ENCODE peak calls at places on chromosome 6, in six cellular contexts. One of them, this sample, is unnamed.
A peak's percentile ranks its signal among the peaks of the same experiment; 100 is the strongest.

GRCh38 chr6:50804283-50804682 is 14.4 kb upstream of the TFAP2B start:
- DNase-seq in AG04450: no peak
- DNase-seq in sigmoid colon: no peak
- DNase-seq in MCF 10A: no peak
- DNase-seq in upper lobe of right lung: no peak
- DNase-seq in thyroid gland: no peak
- DNase-seq in this sample: no peak

GRCh38 chr6:71908162-71908765 is 21.9 kb downstream of the RIMS1 start:
- DNase-seq in AG04450: no peak
- DNase-seq in upper lobe of right lung: no peak
- DNase-seq in sigmoid colon: no peak
- DNase-seq in MCF 10A: no peak
- DNase-seq in thyroid gland: no peak
- DNase-seq in this sample: no peak

GRCh38 chr6:122833229-122833556 is 44.1 kb downstream of the SMPDL3A start:
- DNase-seq in AG04450: no peak
- DNase-seq in upper lobe of right lung: no peak
- DNase-seq in MCF 10A: no peak
- DNase-seq in sigmoid colon: no peak
- DNase-seq in thyroid gland: no peak
- DNase-seq in this sample: no peak

GRCh38 chr6:111573892-111574800 is 31.5 kb downstream of the TRAF3IP2 start:
- DNase-seq in MCF 10A: peak; percentile 61
- DNase-seq in sigmoid colon: peak; percentile 75
- DNase-seq in upper lobe of right lung: no peak
- DNase-seq in thyroid gland: no peak
- DNase-seq in AG04450: peak; percentile 82
- DNase-seq in this sample: no peak

GRCh38 chr6:108588586-108588985 is 27.9 kb downstream of the FOXO3 start:
- DNase-seq in sigmoid colon: no peak
- DNase-seq in AG04450: no peak
- DNase-seq in MCF 10A: peak; percentile 43
- DNase-seq in thyroid gland: peak; percentile 35
- DNase-seq in upper lobe of right lung: no peak
- DNase-seq in this sample: no peak

GRCh38 chr6:24632573-24632972 is 13.4 kb downstream of the KIAA0319 start:
- DNase-seq in AG04450: no peak
- DNase-seq in thyroid gland: no peak
- DNase-seq in sigmoid colon: no peak
- DNase-seq in MCF 10A: no peak
- DNase-seq in upper lobe of right lung: no peak
- DNase-seq in this sample: no peak

GRCh38 chr6:124963416-124964083 is 1.3 kb downstream of the RNF217 start:
- DNase-seq in upper lobe of right lung: no peak
- DNase-seq in sigmoid colon: no peak
- DNase-seq in thyroid gland: peak; percentile 78
- DNase-seq in AG04450: peak; percentile 56
- DNase-seq in MCF 10A: peak; percentile 53
- DNase-seq in this sample: no peak

GRCh38 chr6:72084992-72085569 is 198.7 kb downstream of the RIMS1 start:
- DNase-seq in thyroid gland: no peak
- DNase-seq in AG04450: no peak
- DNase-seq in MCF 10A: peak; percentile 14
- DNase-seq in upper lobe of right lung: no peak
- DNase-seq in sigmoid colon: no peak
- DNase-seq in this sample: no peak

GRCh38 chr6:169028343-169028742 is 225.3 kb downstream of the THBS2 start:
- DNase-seq in thyroid gland: no peak
- DNase-seq in upper lobe of right lung: no peak
- DNase-seq in MCF 10A: peak; percentile 16
- DNase-seq in sigmoid colon: no peak
- DNase-seq in AG04450: no peak
- DNase-seq in this sample: no peak

GRCh38 chr6:53086302-53086701 is 21.1 kb downstream of the FBXO9 start:
- DNase-seq in sigmoid colon: no peak
- DNase-seq in thyroid gland: no peak
- DNase-seq in MCF 10A: no peak
- DNase-seq in upper lobe of right lung: no peak
- DNase-seq in AG04450: no peak
- DNase-seq in this sample: no peak

GRCh38 chr6:119196732-119197131 is 118.3 kb upstream of the FAM184A start:
- DNase-seq in sigmoid colon: no peak
- DNase-seq in MCF 10A: no peak
- DNase-seq in upper lobe of right lung: no peak
- DNase-seq in thyroid gland: no peak
- DNase-seq in AG04450: no peak
- DNase-seq in this sample: no peak

GRCh38 chr6:70551566-70551965 is 15.2 kb upstream of the SDHAF4 start:
- DNase-seq in sigmoid colon: no peak
- DNase-seq in upper lobe of right lung: no peak
- DNase-seq in AG04450: no peak
- DNase-seq in thyroid gland: no peak
- DNase-seq in MCF 10A: no peak
- DNase-seq in this sample: no peak

GRCh38 chr6:166459272-166459671 is 76.5 kb upstream of the MPC1 start:
- DNase-seq in thyroid gland: no peak
- DNase-seq in MCF 10A: no peak
- DNase-seq in AG04450: no peak
- DNase-seq in upper lobe of right lung: no peak
- DNase-seq in sigmoid colon: no peak
- DNase-seq in this sample: no peak

DNA sequence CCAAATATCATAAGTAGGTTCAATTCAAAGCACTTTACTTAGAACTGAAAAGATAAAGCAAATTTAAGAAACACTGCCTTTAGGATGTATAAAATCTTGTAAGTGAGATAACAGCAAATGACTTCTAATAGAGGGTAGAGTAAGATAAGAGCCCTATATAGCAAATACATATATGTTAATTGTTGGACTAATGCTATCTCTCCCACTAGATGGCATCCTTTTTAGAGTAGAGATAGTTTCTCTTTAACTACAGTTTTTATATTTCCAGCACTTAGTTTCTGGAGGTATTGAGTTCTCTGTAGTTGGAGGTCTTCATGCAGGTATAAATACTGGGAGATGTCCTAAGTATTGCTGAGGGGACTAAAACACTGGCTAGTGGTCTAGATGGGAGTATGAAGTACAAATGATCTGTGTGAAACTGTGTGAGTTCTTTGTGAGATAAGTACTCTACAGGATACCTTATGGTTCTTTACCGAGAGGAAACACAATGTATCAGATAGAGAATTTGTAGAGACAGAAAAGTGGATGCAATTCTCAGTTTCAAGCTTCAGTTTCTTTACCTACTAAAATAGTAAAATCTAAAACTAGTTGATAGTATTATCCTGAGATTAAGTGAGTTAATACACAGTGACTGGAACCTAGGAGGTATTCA is 399.3 kb downstream of the KHDRBS2 start:
- DNase-seq in MCF 10A: peak; percentile 14
- DNase-seq in sigmoid colon: no peak
- DNase-seq in upper lobe of right lung: no peak
- DNase-seq in AG04450: no peak
- DNase-seq in thyroid gland: no peak
- DNase-seq in this sample: no peak
- TF ChIP-seq CTCF in MCF 10A: no peak
- TF ChIP-seq CTCF in sigmoid colon: no peak
- TF ChIP-seq CTCF in upper lobe of right lung: no peak
- TF ChIP-seq CTCF in AG04450: no peak
- TF ChIP-seq CTCF in thyroid gland: no peak
- TF ChIP-seq CTCF in this sample: no peak

GRCh38 chr6:32148722-32149576 is 2.8 kb downstream of the PRRT1 start:
- DNase-seq in MCF 10A: no peak
- DNase-seq in sigmoid colon: no peak
- DNase-seq in AG04450: no peak
- DNase-seq in upper lobe of right lung: peak; percentile 83
- DNase-seq in thyroid gland: peak; percentile 57
- DNase-seq in this sample: peak; percentile 73
- TF ChIP-seq CTCF in MCF 10A: no peak
- TF ChIP-seq CTCF in sigmoid colon: no peak
- TF ChIP-seq CTCF in AG04450: no peak
- TF ChIP-seq CTCF in upper lobe of right lung: no peak
- TF ChIP-seq CTCF in thyroid gland: no peak
- TF ChIP-seq CTCF in this sample: no peak

GRCh38 chr6:41097467-41098090 is 24.8 kb downstream of the NFYA start:
- DNase-seq in sigmoid colon: no peak
- DNase-seq in upper lobe of right lung: no peak
- DNase-seq in MCF 10A: no peak
- DNase-seq in thyroid gland: no peak
- DNase-seq in AG04450: no peak
- DNase-seq in this sample: no peak
- TF ChIP-seq CTCF in sigmoid colon: no peak
- TF ChIP-seq CTCF in upper lobe of right lung: no peak
- TF ChIP-seq CTCF in MCF 10A: no peak
- TF ChIP-seq CTCF in thyroid gland: no peak
- TF ChIP-seq CTCF in AG04450: peak; percentile 25
- TF ChIP-seq CTCF in this sample: no peak

GRCh38 chr6:89161326-89162046 is 15.6 kb downstream of the PM20D2 start:
- DNase-seq in MCF 10A: no peak
- DNase-seq in AG04450: no peak
- DNase-seq in thyroid gland: no peak
- DNase-seq in upper lobe of right lung: no peak
- DNase-seq in sigmoid colon: no peak
- DNase-seq in this sample: no peak
- TF ChIP-seq CTCF in MCF 10A: no peak
- TF ChIP-seq CTCF in AG04450: no peak
- TF ChIP-seq CTCF in thyroid gland: no peak
- TF ChIP-seq CTCF in upper lobe of right lung: no peak
- TF ChIP-seq CTCF in sigmoid colon: no peak
- TF ChIP-seq CTCF in this sample: no peak

DNA sequence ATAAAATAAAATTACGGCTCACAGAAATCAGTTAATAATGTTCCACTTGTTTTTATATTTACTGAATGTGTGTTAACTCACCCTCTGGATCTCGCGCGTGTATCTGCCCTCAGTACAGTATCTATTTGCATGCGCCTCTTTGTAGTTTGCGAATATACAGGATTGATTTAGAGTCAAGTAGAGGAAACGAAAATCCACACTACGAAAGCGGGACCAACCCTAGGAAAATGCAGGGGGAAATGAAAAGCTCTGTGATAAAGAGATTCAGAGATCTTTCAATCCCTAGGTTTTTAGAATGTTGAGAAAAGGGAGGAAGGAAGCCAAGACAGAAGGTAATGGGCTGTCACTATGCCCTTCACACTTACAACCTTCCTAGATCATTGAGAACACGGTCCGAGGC is 928 bp upstream of the FUT9 start:
- DNase-seq in MCF 10A: no peak
- DNase-seq in sigmoid colon: no peak
- DNase-seq in upper lobe of right lung: no peak
- DNase-seq in AG04450: no peak
- DNase-seq in thyroid gland: no peak
- DNase-seq in this sample: no peak
- TF ChIP-seq CTCF in MCF 10A: no peak
- TF ChIP-seq CTCF in sigmoid colon: no peak
- TF ChIP-seq CTCF in upper lobe of right lung: no peak
- TF ChIP-seq CTCF in AG04450: no peak
- TF ChIP-seq CTCF in thyroid gland: no peak
- TF ChIP-seq CTCF in this sample: no peak

DNA sequence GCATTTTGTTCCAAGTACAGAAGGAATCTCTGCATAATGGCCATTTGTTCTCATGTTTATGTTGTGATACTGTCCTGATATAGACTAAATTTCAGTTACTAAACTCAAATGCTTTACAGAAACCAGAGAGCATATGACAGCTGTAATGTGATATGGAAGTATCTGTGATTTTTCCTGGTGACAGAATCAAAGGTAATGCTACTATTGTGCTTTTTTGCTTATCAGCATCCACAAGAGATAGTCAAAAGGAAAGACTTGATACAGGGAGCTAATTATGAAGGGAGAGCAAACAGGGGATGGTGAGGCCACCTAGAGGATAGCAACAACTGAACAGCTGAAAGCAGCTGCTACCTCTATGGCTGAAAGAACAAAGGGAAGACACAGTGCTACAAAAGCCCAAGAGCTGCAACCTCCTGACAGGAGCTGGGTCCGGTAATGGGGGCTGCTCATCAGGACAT is 181.4 kb downstream of the PHF3 start:
- DNase-seq in sigmoid colon: no peak
- DNase-seq in MCF 10A: peak; percentile 22
- DNase-seq in thyroid gland: no peak
- DNase-seq in AG04450: no peak
- DNase-seq in upper lobe of right lung: no peak
- DNase-seq in this sample: no peak
- TF ChIP-seq CTCF in sigmoid colon: no peak
- TF ChIP-seq CTCF in MCF 10A: no peak
- TF ChIP-seq CTCF in thyroid gland: no peak
- TF ChIP-seq CTCF in AG04450: peak; percentile 38
- TF ChIP-seq CTCF in upper lobe of right lung: no peak
- TF ChIP-seq CTCF in this sample: no peak

GRCh38 chr6:26457796-26458688 is at the start of gene BTN2A1:
- DNase-seq in sigmoid colon: peak; percentile 93
- DNase-seq in MCF 10A: peak; percentile 94
- DNase-seq in upper lobe of right lung: peak; percentile 80
- DNase-seq in thyroid gland: peak; percentile 83
- DNase-seq in AG04450: peak; percentile 79
- DNase-seq in this sample: peak; percentile 95
- TF ChIP-seq CTCF in sigmoid colon: no peak
- TF ChIP-seq CTCF in MCF 10A: no peak
- TF ChIP-seq CTCF in upper lobe of right lung: no peak
- TF ChIP-seq CTCF in thyroid gland: no peak
- TF ChIP-seq CTCF in AG04450: no peak
- TF ChIP-seq CTCF in this sample: no peak

GRCh38 chr6:38177885-38178583 is 358.5 kb downstream of the ZFAND3 start:
- DNase-seq in upper lobe of right lung: peak; percentile 40
- DNase-seq in AG04450: no peak
- DNase-seq in MCF 10A: no peak
- DNase-seq in sigmoid colon: peak; percentile 28
- DNase-seq in thyroid gland: no peak
- DNase-seq in this sample: peak; percentile 8

GRCh38 chr6:38179794-38180430 is 360.4 kb downstream of the ZFAND3 start:
- DNase-seq in sigmoid colon: no peak
- DNase-seq in MCF 10A: no peak
- DNase-seq in AG04450: no peak
- DNase-seq in upper lobe of right lung: peak; percentile 48
- DNase-seq in thyroid gland: no peak
- DNase-seq in this sample: peak; percentile 8

GRCh38 chr6:38180586-38180985 is 361.1 kb downstream of the ZFAND3 start:
- DNase-seq in upper lobe of right lung: no peak
- DNase-seq in AG04450: no peak
- DNase-seq in thyroid gland: no peak
- DNase-seq in MCF 10A: no peak
- DNase-seq in sigmoid colon: no peak
- DNase-seq in this sample: peak; percentile 13

GRCh38 chr6:38178584-38178886 is 359.0 kb downstream of the ZFAND3 start:
- DNase-seq in upper lobe of right lung: peak; percentile 23
- DNase-seq in thyroid gland: no peak
- DNase-seq in MCF 10A: no peak
- DNase-seq in AG04450: no peak
- DNase-seq in sigmoid colon: no peak
- DNase-seq in this sample: peak; percentile 4

DNA sequence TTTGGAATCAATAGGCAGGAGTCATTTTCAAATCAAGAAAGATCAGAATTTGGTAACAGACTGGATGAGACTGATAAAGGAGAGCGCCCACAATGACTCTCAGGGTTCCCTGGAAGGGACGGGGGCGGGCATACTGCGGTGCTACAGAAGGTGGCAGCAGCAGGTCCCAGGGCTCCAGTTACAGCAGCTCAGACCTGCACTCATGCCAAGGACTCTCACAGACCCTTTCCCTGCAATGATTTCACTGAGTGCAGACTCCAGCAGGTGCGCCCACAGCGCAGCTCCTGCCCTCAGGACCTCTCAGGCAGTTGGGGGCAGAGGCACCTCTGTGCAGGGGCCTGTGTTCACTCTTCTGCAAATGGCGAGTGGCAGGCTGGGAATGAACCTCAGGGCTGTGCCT is 359.8 kb downstream of the ZFAND3 start:
- DNase-seq in MCF 10A: no peak
- DNase-seq in AG04450: no peak
- DNase-seq in upper lobe of right lung: peak; percentile 40
- DNase-seq in thyroid gland: no peak
- DNase-seq in sigmoid colon: no peak
- DNase-seq in this sample: peak; percentile 14
- TF ChIP-seq CTCF in MCF 10A: no peak
- TF ChIP-seq CTCF in AG04450: no peak
- TF ChIP-seq CTCF in upper lobe of right lung: no peak
- TF ChIP-seq CTCF in thyroid gland: no peak
- TF ChIP-seq CTCF in sigmoid colon: no peak
- TF ChIP-seq CTCF in this sample: no peak

This sample was measured in testis.